ENCODE peak calls at places on chromosomes 16 and 17, in four cellular contexts. H, T, Q and J are unnamed samples.

GRCh38 chr17:44222112-44222869 is 2.8 kb upstream of the UBTF start:
- DNase-seq in H (peak), T (no peak), Q (peak), J (no peak)

GRCh38 chr16:66278604-66279262 is 87.8 kb upstream of the CDH5 start:
- DNase-seq in H (no peak), T (no peak), Q (no peak), J (no peak)

GRCh38 chr17:72600934-72601333 is 480.1 kb downstream of the SOX9 start:
- DNase-seq in H (no peak), T (no peak), Q (no peak), J (no peak)

GRCh38 chr16:15482068-15482747 is 47.8 kb downstream of the BMERB1 start:
- DNase-seq in H (peak), T (peak), Q (peak), J (peak)

GRCh38 chr16:28880589-28880915 is 2.3 kb downstream of the ATP2A1 start:
- DNase-seq in H (no peak), T (no peak), Q (no peak), J (no peak)

GRCh38 chr16:30748634-30749445 is 615 bp downstream of the PHKG2 start:
- DNase-seq in H (no peak), T (peak), Q (no peak), J (no peak)

GRCh38 chr17:55772086-55772485 is 21.2 kb downstream of the PCTP start:
- DNase-seq in H (no peak), T (no peak), Q (no peak), J (no peak)

GRCh38 chr17:80476877-80477646 is 655 bp upstream of the NPTX1 start:
- DNase-seq in H (no peak), T (no peak), Q (no peak), J (no peak)

GRCh38 chr17:44159519-44160210 is 10.8 kb upstream of the ASB16 start:
- DNase-seq in H (no peak), T (peak), Q (no peak), J (no peak)

GRCh38 chr17:70144260-70144846 is 25.0 kb upstream of the KCNJ2 start:
- DNase-seq in H (peak), T (no peak), Q (peak), J (no peak)

GRCh38 chr17:55063857-55064485 is 95.4 kb downstream of the STXBP4 start:
- DNase-seq in H (no peak), T (no peak), Q (no peak), J (no peak)

GRCh38 chr17:5122586-5123342 is 6.9 kb downstream of the USP6 start:
- DNase-seq in H (no peak), T (no peak), Q (no peak), J (no peak)

GRCh38 chr16:89562027-89562599 is 1.6 kb downstream of the RPL13 start:
- DNase-seq in H (no peak), T (peak), Q (no peak), J (no peak)

GRCh38 chr16:85436636-85437160 is 176.4 kb upstream of the GSE1 start:
- DNase-seq in H (no peak), T (peak), Q (no peak), J (no peak)

GRCh38 chr17:20174588-20175265 is 165.6 kb downstream of the SPECC1 start:
- DNase-seq in H (peak), T (peak), Q (no peak), J (peak)

GRCh38 chr17:44564429-44564828 is 7.1 kb downstream of the FZD2 start:
- DNase-seq in H (no peak), T (no peak), Q (no peak), J (no peak)

GRCh38 chr17:51707216-51707615 is 446.9 kb downstream of the UTP18 start:
- DNase-seq in H (no peak), T (no peak), Q (no peak), J (no peak)

GRCh38 chr17:79388556-79389295 is 222.1 kb downstream of the RBFOX3 start:
- DNase-seq in H (peak), T (peak), Q (peak), J (no peak)

GRCh38 chr17:75010683-75011406 is 1.6 kb upstream of the MRPL58 start:
- DNase-seq in H (no peak), T (peak), Q (peak), J (no peak)

GRCh38 chr17:62898239-62898864 is 67.7 kb upstream of the TANC2 start:
- DNase-seq in H (no peak), T (no peak), Q (no peak), J (no peak)

GRCh38 chr17:60968266-60968665 is 290.6 kb downstream of the BCAS3 start:
- DNase-seq in H (no peak), T (no peak), Q (no peak), J (no peak)

GRCh38 chr16:49542391-49542891 is 168.8 kb downstream of the C16orf78 start:
- DNase-seq in H (no peak), T (no peak), Q (no peak), J (no peak)

GRCh38 chr17:46717999-46718398 is 100.5 kb downstream of the WNT3 start:
- DNase-seq in H (no peak), T (no peak), Q (no peak), J (no peak)

GRCh38 chr17:362721-363120 is 10.1 kb upstream of the RPH3AL start:
- DNase-seq in H (no peak), T (no peak), Q (no peak), J (no peak)

GRCh38 chr16:66918803-66919568 is at the start of gene CDH16:
- DNase-seq in H (no peak), T (no peak), Q (no peak), J (no peak)

GRCh38 chr17:79842656-79843474 is 3.6 kb upstream of the CBX4 start:
- DNase-seq in H (no peak), T (no peak), Q (no peak), J (no peak)

GRCh38 chr16:77637939-77638338 is 84.4 kb upstream of the NUDT7 start:
- DNase-seq in H (no peak), T (no peak), Q (no peak), J (no peak)

GRCh38 chr17:47275245-47275984 is 21.8 kb downstream of the ITGB3 start:
- DNase-seq in H (no peak), T (peak), Q (no peak), J (no peak)

GRCh38 chr17:1060991-1061390 is 64.1 kb downstream of the TIMM22 start:
- DNase-seq in H (peak), T (peak), Q (no peak), J (peak)

GRCh38 chr17:7548585-7549400 is at the start of gene TNFSF12:
- DNase-seq in H (no peak), T (peak), Q (no peak), J (no peak)

GRCh38 chr16:82631701-82632685 is 5.2 kb downstream of the CDH13 start:
- DNase-seq in H (no peak), T (peak), Q (no peak), J (no peak)

GRCh38 chr17:9192010-9192409 is 170.7 kb downstream of the NTN1 start:
- DNase-seq in H (no peak), T (no peak), Q (no peak), J (no peak)

GRCh38 chr16:50667497-50668367 is 13.4 kb downstream of the SNX20 start:
- DNase-seq in H (no peak), T (no peak), Q (no peak), J (no peak)
- TF ChIP-seq CTCF in H (no peak), T (peak), Q (peak), J (peak)

DNA sequence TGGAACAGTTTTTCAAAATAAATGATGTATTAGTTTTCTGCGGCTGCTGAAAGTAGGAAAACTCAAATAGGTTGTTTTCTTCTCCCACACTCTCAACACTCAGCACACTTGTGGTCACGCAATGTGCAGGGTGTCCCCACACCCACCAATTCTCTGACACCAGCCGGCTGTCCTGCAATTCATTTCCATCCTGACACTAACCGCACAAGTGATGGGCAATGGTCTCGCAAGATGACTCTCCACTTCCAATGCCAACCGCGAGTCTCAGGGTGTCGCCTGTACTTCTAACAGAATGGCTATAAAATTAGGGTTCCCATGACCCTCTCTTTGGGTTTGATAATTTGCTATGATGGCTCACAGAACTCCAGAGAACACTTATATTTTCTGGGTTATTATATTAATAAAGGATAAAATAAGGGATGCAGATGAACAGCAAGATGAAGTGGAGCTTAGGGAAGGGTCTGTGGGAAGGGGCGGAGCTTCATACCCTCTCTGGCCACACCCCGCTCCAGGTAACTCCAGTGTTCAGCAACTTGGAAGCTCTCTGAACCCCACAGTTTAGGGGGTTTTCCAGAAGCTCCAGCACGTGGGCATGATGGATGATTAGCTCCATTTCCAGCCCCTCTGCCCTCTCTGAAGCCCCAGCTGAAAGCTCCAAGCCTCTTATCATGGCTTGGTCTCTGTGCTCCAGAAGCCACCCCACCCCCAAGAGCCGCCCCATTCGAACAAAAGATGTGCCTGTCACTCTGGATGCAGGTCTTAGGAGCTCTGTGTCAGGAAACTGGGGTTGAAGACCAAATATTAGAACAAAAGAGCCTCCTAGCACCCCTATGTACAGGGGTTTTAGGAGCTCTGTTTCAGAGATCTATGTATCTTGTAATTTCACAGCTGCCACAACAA is 19.8 kb downstream of the TAF1C start:
- DNase-seq in H (no peak), T (no peak), Q (no peak), J (no peak)
- TF ChIP-seq TCF7L2 in H (no peak), T (no peak), Q (no peak), J (no peak)

DNA sequence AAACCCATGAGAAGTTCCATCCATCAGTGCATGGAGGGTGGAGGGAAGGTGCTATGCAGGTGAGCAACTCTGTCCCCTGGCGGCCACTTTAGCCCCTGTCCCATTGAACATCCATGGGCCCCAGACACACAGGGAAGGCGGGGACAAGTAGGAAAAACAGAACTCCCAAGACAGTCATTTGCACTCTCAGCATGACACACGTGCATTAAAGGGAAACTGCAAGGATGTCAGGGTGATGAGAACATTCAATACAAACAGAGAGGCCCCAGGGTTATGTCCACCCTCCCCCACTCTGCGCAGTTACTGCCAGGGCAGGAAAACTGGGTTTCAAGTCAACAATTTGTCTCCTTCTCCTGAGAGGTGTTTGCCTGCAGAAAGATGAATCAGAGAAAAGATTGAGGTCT is 44.0 kb upstream of the AKTIP start:
- DNase-seq in H (peak), T (peak), Q (peak), J (no peak)
- TF ChIP-seq CTCF in H (peak), T (peak), Q (peak), J (peak)

GRCh38 chr17:77462101-77462500 is 321.3 kb downstream of the SEC14L1 start:
- DNase-seq in H (no peak), T (no peak), Q (no peak), J (no peak)

GRCh38 chr17:77458202-77459017 is 317.6 kb downstream of the SEC14L1 start:
- DNase-seq in H (no peak), T (no peak), Q (no peak), J (no peak)

GRCh38 chr17:77461277-77462057 is 320.7 kb downstream of the SEC14L1 start:
- DNase-seq in H (no peak), T (no peak), Q (no peak), J (no peak)

GRCh38 chr17:77459018-77459755 is 318.4 kb downstream of the SEC14L1 start:
- DNase-seq in H (no peak), T (no peak), Q (no peak), J (no peak)

GRCh38 chr17:77460514-77461046 is 319.8 kb downstream of the SEC14L1 start:
- DNase-seq in H (no peak), T (peak), Q (no peak), J (no peak)
- TF ChIP-seq TCF7L2 in H (no peak), T (no peak), Q (no peak), J (no peak)

GRCh38 chr16:67946966-67947558 is 3.1 kb upstream of the LCAT start:
- DNase-seq in H (no peak), T (no peak), Q (no peak), J (no peak)
- TF ChIP-seq CTCF in H (no peak), T (no peak), Q (no peak), J (no peak)